ENCODE peak calls at places on chromosomes 16 and 17, in four cellular contexts. P is A549, J is heart left ventricle, Y is adrenal gland. S is an unnamed sample. For H3K4me1, the result is how much of the 10 kb centered on the place peaks cover.

GRCh38 chr17:9199474-9200196 is 178.3 kb downstream of the NTN1 start:
- DNase-seq in Y (no peak), P (no peak), J (no peak), S (no peak)

GRCh38 chr17:67613961-67614360 is 103.8 kb upstream of the NOL11 start:
- DNase-seq in P (no peak), J (no peak), Y (no peak), S (no peak)

GRCh38 chr17:51441431-51441830 is 181.1 kb downstream of the UTP18 start:
- DNase-seq in P (no peak), J (no peak), Y (no peak), S (no peak)

GRCh38 chr17:76270127-76270592 is 5.0 kb downstream of the UBALD2 start:
- DNase-seq in P (no peak), J (no peak), Y (no peak), S (no peak)

GRCh38 chr16:51143166-51143565 is 7.9 kb downstream of the SALL1 start:
- DNase-seq in P (no peak), Y (no peak), J (no peak), S (no peak)

GRCh38 chr16:79253100-79253631 is 347.4 kb downstream of the MAF start:
- DNase-seq in P (no peak), J (no peak), Y (no peak), S (no peak)

GRCh38 chr16:20660325-20660724 is 37.2 kb downstream of the ACSM1 start:
- DNase-seq in Y (peak), J (no peak), P (no peak), S (no peak)

GRCh38 chr17:75078097-75079022 is 9.4 kb upstream of the SLC16A5 start:
- DNase-seq in P (peak), Y (peak), J (no peak), S (no peak)

GRCh38 chr16:78704421-78704820 is 605.0 kb downstream of the WWOX start:
- DNase-seq in P (no peak), Y (no peak), J (no peak), S (no peak)

GRCh38 chr17:80106176-80106575 is 4.8 kb downstream of the GAA start:
- DNase-seq in Y (no peak), P (no peak), J (no peak), S (no peak)

GRCh38 chr16:47317465-47318240 is 143.2 kb downstream of the ITFG1 start:
- DNase-seq in P (no peak), J (no peak), Y (no peak), S (no peak)

GRCh38 chr17:39666231-39666600 is 1.1 kb downstream of the TCAP start:
- DNase-seq in J (no peak), Y (peak), P (no peak), S (no peak)

GRCh38 chr16:59296888-59297287 is 562.8 kb upstream of the GOT2 start:
- DNase-seq in J (no peak), Y (no peak), P (no peak), S (no peak)

GRCh38 chr17:79630821-79631639 is 20.2 kb upstream of the RBFOX3 start:
- DNase-seq in J (peak), P (no peak), Y (no peak), S (no peak)

GRCh38 chr16:3017806-3018506 is at the start of gene CLDN6:
- DNase-seq in J (no peak), Y (no peak), P (no peak), S (peak)

GRCh38 chr16:17777461-17777863 is 306.7 kb upstream of the XYLT1 start:
- DNase-seq in Y (peak), P (no peak), J (no peak), S (no peak)

GRCh38 chr17:33515974-33516373 is 222.9 kb upstream of the ASIC2 start:
- DNase-seq in J (no peak), P (no peak), Y (no peak), S (no peak)

GRCh38 chr17:18257268-18257681 is 1.3 kb downstream of the FLII start:
- DNase-seq in P (no peak), J (no peak), Y (no peak), S (no peak)

GRCh38 chr17:29219378-29220047 is 27.1 kb upstream of the CRYBA1 start:
- DNase-seq in P (peak), Y (peak), J (peak), S (peak)

GRCh38 chr16:85729452-85729851 is 21.4 kb downstream of the C16orf74 start:
- DNase-seq in P (no peak), Y (no peak), J (no peak), S (no peak)

GRCh38 chr16:67967956-67968439 is 439 bp downstream of the SLC12A4 start:
- DNase-seq in P (peak), Y (peak), J (peak), S (no peak)

GRCh38 chr17:5365831-5366230 is 53.6 kb downstream of the NUP88 start:
- DNase-seq in P (no peak), J (no peak), Y (no peak), S (no peak)
- H3K4me3 ChIP-seq in P (no peak), J (no peak), Y (no peak), S (no peak)

GRCh38 chr16:1981398-1981836 is at the start of gene NOXO1:
- DNase-seq in Y (no peak), P (no peak), J (no peak), S (no peak)

GRCh38 chr16:1981972-1982574 is 804 bp upstream of the NOXO1 start:
- DNase-seq in J (no peak), Y (no peak), P (no peak), S (no peak)

GRCh38 chr16:1983544-1984346 is at the start of gene GFER:
- DNase-seq in P (peak), J (peak), Y (peak), S (peak)

GRCh38 chr16:1984347-1985225 is 593 bp downstream of the GFER start:
- DNase-seq in Y (no peak), J (no peak), P (no peak), S (no peak)

DNA sequence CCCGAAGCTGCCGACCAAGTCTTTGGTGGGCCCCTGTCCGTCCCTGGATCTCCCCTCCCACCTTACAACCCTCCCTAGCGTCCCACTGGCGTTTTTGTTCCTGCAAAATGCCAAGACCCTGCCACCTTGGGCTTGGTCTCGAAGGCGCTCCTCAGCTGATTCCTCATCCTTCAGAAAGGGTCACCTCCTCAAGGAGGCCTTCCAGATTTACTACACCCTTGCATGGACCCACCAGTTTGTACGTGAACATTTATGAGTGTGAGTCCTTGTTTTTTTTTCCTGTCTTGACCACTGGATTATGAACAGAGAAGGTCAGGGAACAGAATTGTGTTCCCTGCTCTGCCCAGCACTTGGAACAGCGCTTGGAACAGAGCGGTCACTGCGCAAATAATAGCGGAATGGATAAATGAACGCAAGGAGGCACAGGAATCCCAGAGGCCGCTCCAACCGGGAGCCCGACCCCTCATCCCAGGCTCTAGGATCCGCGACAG is 895 bp upstream of the GFER start:
- DNase-seq in P (no peak), Y (no peak), J (no peak), S (no peak)
- TF ChIP-seq CTCF in P (no peak), Y (no peak), J (no peak), S (no peak)

GRCh38 chr17:81332949-81333570 is 38.0 kb upstream of the SLC38A10 start:
- DNase-seq in Y (peak), J (no peak), P (no peak), S (peak)
- H3K4me1 ChIP-seq in Y (under half), J (under half), P (half or more), S (half or more)

DNA sequence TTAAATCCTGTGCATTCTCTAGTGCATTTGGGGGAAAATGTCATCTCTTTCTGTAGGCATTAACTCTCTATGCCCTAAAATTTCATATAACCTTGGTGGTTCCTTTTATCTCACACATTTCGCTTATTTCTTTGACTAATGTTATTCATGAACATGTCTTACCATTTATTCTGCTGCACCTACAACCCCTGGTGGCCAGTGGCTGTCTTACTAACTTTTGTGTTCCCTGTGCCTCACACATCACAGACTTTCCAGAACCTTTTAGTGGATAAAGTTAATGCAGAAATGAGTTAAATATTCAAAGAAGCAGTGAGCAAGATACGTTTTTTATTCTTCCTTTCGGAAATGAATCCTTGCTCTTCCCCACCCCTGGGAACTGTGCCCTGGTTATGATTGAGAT is 111.9 kb downstream of the CDH13 start:
- DNase-seq in Y (no peak), J (peak), P (no peak), S (no peak)
- H3K4me3 ChIP-seq in Y (no peak), J (no peak), P (no peak), S (no peak)

GRCh38 chr16:27779719-27780161 is 229.8 kb downstream of the KATNIP start:
- DNase-seq in P (peak), J (no peak), Y (no peak), S (peak)
- TF ChIP-seq CTCF in P (no peak), J (no peak), Y (no peak), S (peak)

DNA sequence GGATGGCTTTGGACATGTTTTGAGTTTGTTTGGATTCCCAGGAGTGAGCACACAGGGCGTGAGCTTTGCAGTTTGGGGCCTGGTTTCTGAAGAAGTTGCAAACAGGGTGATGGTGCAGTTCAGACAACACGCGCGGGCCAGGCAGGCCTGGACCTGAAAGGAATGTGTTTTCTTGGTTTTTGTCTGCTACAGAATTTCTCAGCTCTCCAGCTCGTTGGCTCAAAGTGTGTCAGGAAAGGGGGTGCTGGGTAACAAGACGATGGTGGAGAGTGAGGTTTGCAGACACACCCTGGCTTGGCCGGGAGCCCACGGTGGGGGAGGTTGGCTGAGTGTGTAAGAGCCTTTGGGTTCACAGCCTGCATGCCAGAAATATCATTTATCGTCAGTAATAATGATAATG is 82.3 kb downstream of the CMIP start:
- DNase-seq in Y (no peak), P (no peak), J (peak), S (no peak)
- H3K4me1 ChIP-seq in Y (under half), P (half or more), J (under half), S (under half)